ENCODE peak calls at places on chromosomes 13 and 19, in four cellular contexts. One of them, this sample, is unnamed.

GRCh38 chr19:33754361-33754760 is 42.3 kb upstream of the KCTD15 start:
- DNase-seq in HFF-Myc: no peak
- DNase-seq in foreskin fibroblast: no peak
- DNase-seq in stomach: no peak
- DNase-seq in this sample: no peak

GRCh38 chr13:114109646-114110045 is 22.8 kb downstream of the RASA3 start:
- DNase-seq in HFF-Myc: no peak
- DNase-seq in foreskin fibroblast: no peak
- DNase-seq in stomach: no peak
- DNase-seq in this sample: no peak

GRCh38 chr13:112896736-112897602 is 72.0 kb upstream of the MCF2L start:
- DNase-seq in HFF-Myc: no peak
- DNase-seq in foreskin fibroblast: no peak
- DNase-seq in stomach: no peak
- DNase-seq in this sample: no peak

GRCh38 chr13:40665754-40666057 is 735 bp downstream of the FOXO1 start:
- DNase-seq in HFF-Myc: no peak
- DNase-seq in foreskin fibroblast: no peak
- DNase-seq in stomach: no peak
- DNase-seq in this sample: peak; percentile 62

GRCh38 chr19:41597600-41598041 is 21.7 kb downstream of the CEACAM21 start:
- DNase-seq in HFF-Myc: peak; percentile 55
- DNase-seq in foreskin fibroblast: peak; percentile 49
- DNase-seq in stomach: peak; percentile 72
- DNase-seq in this sample: peak; percentile 37

GRCh38 chr19:46442808-46443450 is 14.2 kb upstream of the PNMA8C start:
- DNase-seq in HFF-Myc: no peak
- DNase-seq in foreskin fibroblast: peak; percentile 53
- DNase-seq in stomach: peak; percentile 55
- DNase-seq in this sample: no peak

GRCh38 chr13:48201044-48201443 is 32.0 kb upstream of the ITM2B start:
- DNase-seq in HFF-Myc: no peak
- DNase-seq in foreskin fibroblast: no peak
- DNase-seq in stomach: peak; percentile 54
- DNase-seq in this sample: no peak

GRCh38 chr19:6091771-6092291 is 18.5 kb downstream of the RFX2 start:
- DNase-seq in HFF-Myc: no peak
- DNase-seq in foreskin fibroblast: no peak
- DNase-seq in stomach: no peak
- DNase-seq in this sample: no peak

GRCh38 chr19:33194527-33194883 is 375 bp downstream of the LRP3 start:
- DNase-seq in HFF-Myc: no peak
- DNase-seq in foreskin fibroblast: no peak
- DNase-seq in stomach: no peak
- DNase-seq in this sample: no peak

GRCh38 chr13:35144496-35144895 is 202.4 kb downstream of the NBEA start:
- DNase-seq in HFF-Myc: no peak
- DNase-seq in foreskin fibroblast: peak; percentile 12
- DNase-seq in stomach: no peak
- DNase-seq in this sample: no peak

GRCh38 chr19:50902640-50903039 is 8.6 kb downstream of the KLK4 start:
- DNase-seq in HFF-Myc: no peak
- DNase-seq in foreskin fibroblast: no peak
- DNase-seq in stomach: no peak
- DNase-seq in this sample: no peak

GRCh38 chr13:102869948-102870676 is 24.3 kb downstream of the ERCC5 start:
- DNase-seq in HFF-Myc: no peak
- DNase-seq in foreskin fibroblast: no peak
- DNase-seq in stomach: no peak
- DNase-seq in this sample: no peak

GRCh38 chr13:23811366-23812027 is 77.7 kb downstream of the MIPEP start:
- DNase-seq in HFF-Myc: no peak
- DNase-seq in foreskin fibroblast: no peak
- DNase-seq in stomach: no peak
- DNase-seq in this sample: no peak

GRCh38 chr13:23570931-23571330 is 719 bp downstream of the TNFRSF19 start:
- DNase-seq in HFF-Myc: peak; percentile 47
- DNase-seq in foreskin fibroblast: no peak
- DNase-seq in stomach: no peak
- DNase-seq in this sample: no peak

DNA sequence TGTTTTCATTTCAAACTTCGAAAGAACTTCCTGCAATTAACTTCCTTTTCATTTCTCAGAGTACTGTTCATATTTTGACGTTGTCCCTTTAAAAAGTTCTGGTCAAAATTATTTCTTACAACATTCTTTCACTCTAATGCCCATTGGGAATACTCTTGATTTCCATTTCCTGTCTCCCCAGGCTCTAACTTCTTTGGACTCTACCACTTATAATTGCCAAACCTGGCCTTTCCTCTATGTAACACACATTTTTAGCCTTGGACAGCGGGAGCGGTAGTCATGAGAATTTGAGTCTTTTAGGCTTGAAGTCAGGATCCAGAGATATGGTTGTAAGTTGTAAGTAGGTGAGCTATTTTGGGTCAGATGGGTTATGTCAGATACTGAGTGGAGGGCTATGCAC is 163.5 kb upstream of the SPRY2 start:
- DNase-seq in HFF-Myc: no peak
- DNase-seq in foreskin fibroblast: no peak
- DNase-seq in stomach: no peak
- DNase-seq in this sample: no peak
- H3K4me3 ChIP-seq in HFF-Myc: no peak overlapping the region
- H3K4me3 ChIP-seq in foreskin fibroblast: no peak overlapping the region
- H3K4me3 ChIP-seq in stomach: no peak overlapping the region
- H3K4me3 ChIP-seq in this sample: no peak overlapping the region

DNA sequence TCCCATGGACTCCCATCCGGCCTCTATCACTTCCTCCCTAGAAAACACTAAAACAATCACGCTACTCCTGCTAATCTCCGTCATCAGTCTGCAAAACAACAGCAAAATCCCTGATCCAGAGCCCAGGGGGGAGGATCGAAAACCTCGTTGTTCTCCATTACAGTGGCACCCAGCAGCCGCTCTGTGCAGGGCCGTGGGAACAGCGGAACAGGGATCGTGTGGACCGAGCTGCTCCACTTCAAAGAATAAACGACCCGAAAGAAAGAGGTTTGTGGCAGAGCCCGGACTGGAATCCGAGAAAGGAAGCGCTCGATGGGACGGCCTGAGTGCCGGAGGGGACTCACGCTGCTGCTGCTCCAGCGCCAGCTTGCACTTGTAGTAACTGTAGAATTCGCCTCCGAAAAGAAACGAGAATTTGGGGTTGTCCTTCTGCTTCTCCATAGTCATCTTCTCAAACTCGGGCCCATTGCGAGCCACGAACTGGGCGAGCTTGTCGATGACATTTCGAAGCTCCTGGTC is 652 bp downstream of the CHERP start:
- DNase-seq in HFF-Myc: no peak
- DNase-seq in foreskin fibroblast: no peak
- DNase-seq in stomach: no peak
- DNase-seq in this sample: no peak
- H3K4me3 ChIP-seq in HFF-Myc: peak overlapping the region; percentile 99
- H3K4me3 ChIP-seq in foreskin fibroblast: peak overlapping the region; percentile 87
- H3K4me3 ChIP-seq in stomach: peak overlapping the region; percentile 95
- H3K4me3 ChIP-seq in this sample: peak overlapping the region; percentile 91

DNA sequence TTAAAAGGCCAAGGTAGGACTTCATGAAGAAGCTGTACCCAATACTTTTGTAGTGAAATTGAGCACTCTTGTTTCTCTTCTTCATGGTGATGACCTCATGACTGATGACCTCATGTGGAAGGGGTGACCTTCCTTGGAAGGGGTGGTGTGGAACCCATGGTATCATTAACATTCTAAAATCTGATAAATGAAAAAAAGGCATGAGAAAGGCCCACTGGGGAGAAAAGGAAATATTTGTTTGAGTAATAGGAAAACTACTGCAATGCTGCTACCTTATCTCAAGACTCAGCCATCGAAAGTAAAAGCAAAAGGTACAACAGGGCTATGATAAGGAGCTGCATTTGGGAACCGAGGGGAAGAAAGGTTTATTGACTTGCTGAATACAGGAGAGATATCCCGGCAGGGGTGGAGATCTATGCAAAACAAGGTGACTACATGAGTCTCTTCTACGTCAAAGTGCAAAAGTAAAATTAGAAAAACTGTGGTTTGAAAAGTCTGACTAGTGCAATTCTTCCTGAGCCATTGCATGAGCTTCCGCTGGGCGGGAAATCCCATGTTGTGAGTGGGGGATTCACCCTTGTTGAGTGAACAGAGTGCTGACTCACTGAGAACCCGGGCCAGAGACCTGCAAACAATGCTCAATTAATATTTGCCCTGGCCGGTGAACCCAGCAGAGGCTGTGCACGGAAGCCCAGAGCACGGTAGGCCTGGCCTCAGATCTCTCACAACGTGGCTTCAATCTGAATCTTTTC is 138.9 kb upstream of the RFC3 start:
- DNase-seq in HFF-Myc: no peak
- DNase-seq in foreskin fibroblast: no peak
- DNase-seq in stomach: peak; percentile 83
- DNase-seq in this sample: peak; percentile 79
- H3K4me3 ChIP-seq in HFF-Myc: no peak overlapping the region
- H3K4me3 ChIP-seq in foreskin fibroblast: no peak overlapping the region
- H3K4me3 ChIP-seq in stomach: no peak overlapping the region
- H3K4me3 ChIP-seq in this sample: peak overlapping the region; percentile 60

DNA sequence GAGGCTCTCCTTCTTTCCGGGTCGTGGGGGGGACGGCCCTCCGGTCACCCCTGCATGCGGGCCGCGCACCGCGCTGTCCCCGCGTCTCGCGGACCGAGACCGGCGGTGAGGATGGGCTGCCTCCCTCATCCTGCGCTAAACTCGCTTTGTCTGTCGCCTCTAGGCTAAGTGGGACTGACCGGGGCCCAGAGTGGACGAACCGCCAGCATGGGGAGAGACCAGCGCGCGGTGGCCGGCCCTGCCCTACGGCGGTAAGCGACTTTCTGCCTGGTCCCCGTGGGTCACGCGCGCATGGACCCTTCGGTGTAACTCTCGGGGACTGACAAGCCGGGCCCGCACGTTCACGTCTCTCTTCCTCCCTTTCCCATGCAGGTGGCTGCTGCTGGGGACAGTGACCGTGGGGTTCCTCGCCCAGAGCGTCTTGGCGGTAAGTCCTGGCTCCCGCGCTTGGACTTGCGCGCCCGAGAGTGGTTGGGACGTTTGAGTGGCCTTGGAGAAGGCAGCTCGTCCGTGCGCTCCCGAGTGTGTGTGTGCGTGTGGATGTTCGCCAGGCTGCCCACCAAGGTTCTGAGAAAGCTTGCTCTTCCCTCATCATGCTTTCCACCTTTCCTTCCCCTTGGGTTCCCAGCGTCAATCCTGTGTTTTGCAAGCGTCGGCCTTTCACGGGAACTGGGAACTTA is 753 bp downstream of the COL4A2 start:
- DNase-seq in HFF-Myc: no peak
- DNase-seq in foreskin fibroblast: no peak
- DNase-seq in stomach: no peak
- DNase-seq in this sample: no peak
- H3K4me3 ChIP-seq in HFF-Myc: peak overlapping the region; percentile 87
- H3K4me3 ChIP-seq in foreskin fibroblast: peak overlapping the region; percentile 87
- H3K4me3 ChIP-seq in stomach: peak overlapping the region; percentile 67
- H3K4me3 ChIP-seq in this sample: no peak overlapping the region

GRCh38 chr13:67841071-67841470 is 610.9 kb upstream of the PCDH9 start:
- DNase-seq in HFF-Myc: no peak
- DNase-seq in foreskin fibroblast: no peak
- DNase-seq in stomach: no peak
- DNase-seq in this sample: no peak

GRCh38 chr13:67844544-67844943 is 614.4 kb upstream of the PCDH9 start:
- DNase-seq in HFF-Myc: no peak
- DNase-seq in foreskin fibroblast: no peak
- DNase-seq in stomach: no peak
- DNase-seq in this sample: no peak
- H3K4me3 ChIP-seq in HFF-Myc: no peak overlapping the region
- H3K4me3 ChIP-seq in foreskin fibroblast: no peak overlapping the region
- H3K4me3 ChIP-seq in stomach: no peak overlapping the region
- H3K4me3 ChIP-seq in this sample: no peak overlapping the region

GRCh38 chr19:10976200-10976892 is 15.5 kb downstream of the SMARCA4 start:
- DNase-seq in HFF-Myc: no peak
- DNase-seq in foreskin fibroblast: no peak
- DNase-seq in stomach: peak; percentile 34
- DNase-seq in this sample: no peak
- H3K4me3 ChIP-seq in HFF-Myc: no peak overlapping the region
- H3K4me3 ChIP-seq in foreskin fibroblast: no peak overlapping the region
- H3K4me3 ChIP-seq in stomach: peak overlapping the region; percentile 8
- H3K4me3 ChIP-seq in this sample: no peak overlapping the region